ENCODE peak calls at places on chromosomes 12 and 14, in eight cellular contexts. S, O, G, U, I, W, C and N are unnamed samples.

GRCh38 chr12:57049890-57050289 is at the start of gene MYO1A:
- DNase-seq in O (no peak), S (no peak), I (peak; percentile 28), C (no peak), W (peak; percentile 13), U (peak; percentile 40), G (peak; percentile 15), N (no peak)

GRCh38 chr12:24960222-24960855 is 11.4 kb upstream of the BCAT1 start:
- DNase-seq in C (no peak), U (peak; percentile 61), O (peak; percentile 36), S (no peak), G (peak; percentile 50), W (peak; percentile 66), I (peak; percentile 79), N (peak; percentile 70)

GRCh38 chr14:33914676-33915516 is 36.0 kb downstream of the EGLN3 start:
- DNase-seq in G (peak; percentile 28), I (peak; percentile 81), C (no peak), W (peak; percentile 82), U (no peak), O (no peak), S (peak; percentile 68), N (peak; percentile 77)

GRCh38 chr12:40622246-40622838 is 69.9 kb upstream of the CNTN1 start:
- DNase-seq in O (peak; percentile 45), S (peak; percentile 44), U (peak; percentile 55), C (peak; percentile 3), W (peak; percentile 49), G (peak; percentile 1), I (peak; percentile 77), N (peak; percentile 62)

GRCh38 chr12:6443361-6443983 is 1.3 kb upstream of the CD27 start:
- DNase-seq in U (no peak), O (peak; percentile 39), S (no peak), W (no peak), G (no peak), I (no peak), C (no peak), N (no peak)

GRCh38 chr12:114903394-114903748 is 219.4 kb upstream of the TBX3 start:
- DNase-seq in I (no peak), G (peak; percentile 19), O (no peak), U (no peak), W (peak; percentile 35), S (no peak), C (no peak), N (no peak)

GRCh38 chr12:48979602-48980388 is 1.7 kb downstream of the WNT1 start:
- DNase-seq in U (no peak), G (no peak), C (no peak), S (no peak), I (no peak), W (no peak), O (peak; percentile 55), N (no peak)

GRCh38 chr12:105574056-105574715 is 243.7 kb downstream of the C12orf75 start:
- DNase-seq in C (no peak), W (peak; percentile 20), I (peak; percentile 38), S (no peak), G (no peak), O (no peak), U (no peak), N (peak; percentile 38)

GRCh38 chr14:63777024-63777423 is 49.2 kb upstream of the SGPP1 start:
- DNase-seq in G (peak; percentile 51), O (no peak), W (peak; percentile 54), I (peak; percentile 66), U (no peak), S (peak; percentile 47), C (peak; percentile 40), N (peak; percentile 65)

GRCh38 chr12:109863961-109864712 is 16.2 kb downstream of the GLTP start:
- DNase-seq in C (no peak), U (no peak), O (no peak), G (no peak), I (peak; percentile 68), S (no peak), W (peak; percentile 50), N (peak; percentile 74)

GRCh38 chr12:3284411-3284810 is 206.6 kb upstream of the PRMT8 start:
- DNase-seq in I (no peak), U (no peak), G (no peak), W (no peak), O (no peak), C (no peak), S (no peak), N (no peak)

GRCh38 chr12:110754101-110754793 is 11.6 kb upstream of the PPP1CC start:
- DNase-seq in I (no peak), O (no peak), S (no peak), C (no peak), G (no peak), W (peak; percentile 62), U (no peak), N (no peak)

GRCh38 chr12:117516034-117516433 is 154.6 kb upstream of the NOS1 start:
- DNase-seq in W (no peak), G (no peak), O (no peak), S (no peak), C (no peak), U (no peak), I (no peak), N (no peak)

GRCh38 chr14:104527857-104528459 is 51.6 kb upstream of the C14orf180 start:
- DNase-seq in G (no peak), O (no peak), W (no peak), U (no peak), S (no peak), C (no peak), I (no peak), N (no peak)
- TF ChIP-seq CTCF in G (no peak), O (no peak), W (no peak), U (no peak), S (no peak), C (no peak), I (no peak), N (no peak)

DNA sequence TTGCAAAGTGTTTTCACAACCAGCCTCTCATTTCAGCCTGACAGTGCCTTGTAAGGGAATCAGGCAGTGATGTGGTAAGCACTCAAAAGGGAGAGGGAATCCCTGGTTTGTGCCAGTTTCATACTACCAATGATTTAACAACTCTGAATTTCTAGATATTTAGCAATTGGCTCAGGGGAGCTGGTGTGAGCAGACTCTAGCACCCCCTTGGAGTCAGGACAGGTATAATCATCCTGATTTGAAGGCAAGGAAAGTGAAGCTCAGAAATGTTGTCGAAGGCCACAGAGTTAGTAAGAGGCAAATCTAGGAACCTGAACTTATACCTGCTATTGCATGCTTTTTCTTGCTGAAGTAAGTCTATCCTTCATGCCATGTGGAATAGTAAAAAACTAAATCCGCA is 63.1 kb upstream of the DACT1 start:
- DNase-seq in G (no peak), U (no peak), W (peak; percentile 18), I (peak; percentile 8), O (no peak), C (no peak), S (no peak), N (no peak)
- TF ChIP-seq CTCF in G (peak; percentile 10), U (no peak), W (peak; percentile 2), I (peak; percentile 2), O (no peak), C (peak; percentile 35), S (no peak), N (no peak)

GRCh38 chr14:104771918-104772706 is 19.2 kb downstream of the SIVA1 start:
- DNase-seq in O (no peak), G (no peak), I (peak; percentile 26), W (no peak), U (no peak), S (no peak), C (no peak), N (no peak)

GRCh38 chr14:104772707-104773504 is 20.0 kb downstream of the SIVA1 start:
- DNase-seq in I (no peak), G (no peak), S (no peak), U (no peak), O (no peak), W (no peak), C (no peak), N (no peak)

GRCh38 chr14:104775073-104775489 is 20.5 kb downstream of the AKT1 start:
- DNase-seq in U (no peak), I (no peak), O (no peak), G (no peak), S (no peak), W (no peak), C (no peak), N (no peak)

GRCh38 chr14:104774453-104775072 is 21.0 kb downstream of the AKT1 start:
- DNase-seq in O (no peak), S (no peak), W (no peak), G (no peak), I (no peak), C (no peak), U (no peak), N (no peak)

DNA sequence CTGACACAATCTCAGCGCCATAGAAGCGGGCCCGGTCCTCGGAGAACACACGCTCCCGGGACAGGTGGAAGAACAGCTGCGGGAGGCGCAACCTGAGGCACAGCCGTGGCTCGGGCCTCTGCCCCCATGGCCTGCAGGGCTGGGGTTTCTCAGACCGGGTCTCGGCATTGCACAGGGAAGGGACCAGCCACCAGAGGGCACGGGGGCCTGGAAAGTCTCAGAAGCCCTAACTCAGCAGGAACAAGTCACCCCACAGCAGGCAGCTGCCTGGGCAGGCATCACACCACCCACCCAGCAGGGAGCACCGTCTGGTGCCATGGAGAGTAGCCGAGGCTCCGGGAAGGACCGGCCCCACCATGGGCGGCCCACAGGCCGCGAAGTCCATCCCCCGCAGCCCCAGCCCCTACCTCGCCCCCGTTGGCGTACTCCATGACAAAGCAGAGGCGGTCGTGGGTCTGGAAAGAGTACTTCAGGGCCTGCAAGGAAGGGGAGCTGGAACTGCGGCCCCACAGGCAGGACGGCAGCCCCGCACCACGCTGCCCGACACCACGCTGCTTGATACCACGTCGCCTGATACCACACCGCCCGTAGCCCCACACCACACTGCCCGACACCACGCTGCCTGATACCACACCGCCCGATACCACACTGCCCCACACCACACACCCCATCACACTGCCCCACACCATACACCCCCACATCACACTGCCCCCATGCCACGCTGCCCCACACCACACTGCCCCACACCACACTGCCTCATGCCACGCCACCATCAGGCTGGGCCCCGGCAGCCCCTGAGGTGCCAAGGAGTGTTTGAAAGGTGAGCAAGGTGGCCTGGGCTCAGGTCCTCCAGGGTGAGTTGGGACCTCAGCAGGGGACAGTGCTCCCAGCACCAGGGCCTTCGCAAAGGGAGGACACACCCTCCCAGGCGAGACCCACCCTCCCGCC is 20.8 kb downstream of the SIVA1 start:
- DNase-seq in I (no peak), G (no peak), W (no peak), O (no peak), C (no peak), S (no peak), U (no peak), N (no peak)
- TF ChIP-seq CTCF in I (no peak), G (peak; percentile 45), W (no peak), O (no peak), C (no peak), S (no peak), U (no peak), N (no peak)

DNA sequence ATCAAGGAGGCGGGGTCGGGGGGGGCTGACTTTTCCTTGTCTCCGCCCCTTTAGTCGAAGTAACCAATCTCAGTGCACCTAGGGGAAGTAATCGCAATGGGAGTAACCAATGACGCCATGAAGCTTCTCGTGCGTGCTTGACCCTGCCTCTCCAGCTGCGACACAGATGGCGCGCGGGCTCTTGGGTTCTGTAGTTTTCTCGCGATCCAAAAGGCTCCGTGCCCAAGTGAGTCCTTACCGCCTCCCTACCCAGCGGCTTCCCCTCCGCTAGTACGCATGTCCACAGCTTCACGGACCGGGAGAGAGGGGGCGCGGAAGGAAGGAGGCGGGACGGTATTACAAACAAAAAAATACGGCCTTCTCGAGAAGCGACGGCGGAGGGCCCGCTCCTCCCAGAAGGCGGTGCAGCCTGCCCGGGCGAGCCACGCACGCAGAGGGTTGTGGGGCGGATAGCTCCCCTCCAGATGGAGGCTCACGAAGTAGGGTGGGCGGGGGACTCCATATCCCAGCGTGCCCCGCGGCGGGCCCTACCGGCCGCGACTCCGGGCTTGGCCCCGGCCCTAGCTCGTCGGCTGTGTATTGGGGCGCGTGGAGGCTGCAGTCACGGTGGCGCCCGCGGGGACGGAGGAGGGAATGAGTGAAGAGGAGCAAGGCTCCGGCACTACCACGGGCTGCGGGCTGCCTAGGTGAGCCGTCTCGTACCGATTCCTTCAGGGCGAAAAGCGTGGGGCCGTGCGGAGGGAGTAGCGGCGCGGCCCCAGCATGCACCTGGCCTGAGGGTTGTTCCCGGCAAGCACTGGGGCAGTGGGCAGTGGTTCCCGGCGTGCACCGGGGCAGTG is at the start of gene TARBP2:
- DNase-seq in O (peak; percentile 96), U (peak; percentile 94), C (peak; percentile 97), S (peak; percentile 99), W (peak; percentile 100), G (peak; percentile 99), I (peak; percentile 99), N (peak; percentile 98)
- TF ChIP-seq CTCF in O (no peak), U (no peak), C (no peak), S (no peak), W (no peak), G (peak; percentile 7), I (no peak), N (no peak)